ENCODE peak calls at places on chromosomes 5 and 9, in four cellular contexts. K is lower leg skin, F is AG09319, N is choroid plexus epithelial cell. S is an unnamed sample.

GRCh38 chr9:120755827-120756434 is 37.3 kb downstream of the FBXW2 start:
- DNase-seq in K (peak), F (no peak), N (peak), S (peak)

GRCh38 chr9:35842795-35843194 is 13.8 kb downstream of the TMEM8B start:
- DNase-seq in N (no peak), F (no peak), K (no peak), S (no peak)

GRCh38 chr9:120872775-120873502 is 4.0 kb downstream of the PHF19 start:
- DNase-seq in F (no peak), K (no peak), N (no peak), S (no peak)

GRCh38 chr5:154899107-154899816 is 38.7 kb downstream of the GEMIN5 start:
- DNase-seq in K (peak), N (peak), F (no peak), S (no peak)

GRCh38 chr9:113625456-113625855 is 161.9 kb downstream of the RGS3 start:
- DNase-seq in F (no peak), N (no peak), K (no peak), S (no peak)

GRCh38 chr9:134707031-134707680 is 65.6 kb downstream of the COL5A1 start:
- DNase-seq in K (no peak), F (peak), N (peak), S (peak)

GRCh38 chr9:93121316-93122241 is 12.5 kb downstream of the NINJ1 start:
- DNase-seq in F (no peak), K (no peak), N (no peak), S (no peak)

GRCh38 chr9:98654247-98654646 is 54.5 kb downstream of the GABBR2 start:
- DNase-seq in K (no peak), N (no peak), F (no peak), S (peak)

GRCh38 chr9:99488109-99489042 is 266.3 kb downstream of the SEC61B start:
- DNase-seq in N (no peak), K (no peak), F (no peak), S (no peak)

GRCh38 chr9:21777701-21778100 is 24.7 kb upstream of the MTAP start:
- DNase-seq in F (peak), K (no peak), N (peak), S (peak)

GRCh38 chr5:149667827-149668122 is 62.3 kb upstream of the PPARGC1B start:
- DNase-seq in F (no peak), K (no peak), N (no peak), S (no peak)
- TF ChIP-seq CTCF in F (no peak), K (no peak), N (no peak), S (no peak)

DNA sequence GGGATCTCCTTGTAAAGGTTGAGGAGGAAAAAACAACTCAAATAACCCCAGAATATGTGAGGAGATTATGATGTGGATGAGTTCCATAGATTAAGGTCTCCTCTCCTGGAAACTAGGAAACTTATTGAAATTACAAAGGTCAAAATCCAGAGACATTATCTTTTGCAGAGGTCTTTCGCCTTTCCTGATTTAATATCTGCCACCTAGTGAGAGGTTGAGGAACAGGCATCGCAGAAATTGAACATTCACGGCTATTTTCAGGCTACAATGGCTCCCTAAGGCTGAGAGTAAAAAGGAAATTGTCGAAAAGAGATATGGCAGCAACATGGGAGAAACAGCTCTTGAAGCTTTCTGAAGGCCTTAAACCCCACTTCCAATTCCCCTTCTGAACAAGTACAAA is 127.5 kb upstream of the PLCXD3 start:
- DNase-seq in F (no peak), K (no peak), N (peak), S (no peak)
- TF ChIP-seq CTCF in F (peak), K (no peak), N (peak), S (peak)

GRCh38 chr5:108508976-108509375 is 127.1 kb upstream of the FBXL17 start:
- DNase-seq in F (no peak), N (no peak), K (no peak), S (no peak)

GRCh38 chr5:108504974-108505373 is 123.1 kb upstream of the FBXL17 start:
- DNase-seq in F (no peak), K (no peak), N (no peak), S (no peak)

GRCh38 chr5:108503986-108504385 is 122.1 kb upstream of the FBXL17 start:
- DNase-seq in F (no peak), N (no peak), K (no peak), S (no peak)

GRCh38 chr5:108507631-108508030 is 125.7 kb upstream of the FBXL17 start:
- DNase-seq in F (no peak), K (no peak), N (no peak), S (no peak)

GRCh38 chr5:108505608-108506007 is 123.7 kb upstream of the FBXL17 start:
- DNase-seq in F (no peak), N (no peak), K (no peak), S (no peak)
- TF ChIP-seq CTCF in F (no peak), N (no peak), K (no peak), S (no peak)

DNA sequence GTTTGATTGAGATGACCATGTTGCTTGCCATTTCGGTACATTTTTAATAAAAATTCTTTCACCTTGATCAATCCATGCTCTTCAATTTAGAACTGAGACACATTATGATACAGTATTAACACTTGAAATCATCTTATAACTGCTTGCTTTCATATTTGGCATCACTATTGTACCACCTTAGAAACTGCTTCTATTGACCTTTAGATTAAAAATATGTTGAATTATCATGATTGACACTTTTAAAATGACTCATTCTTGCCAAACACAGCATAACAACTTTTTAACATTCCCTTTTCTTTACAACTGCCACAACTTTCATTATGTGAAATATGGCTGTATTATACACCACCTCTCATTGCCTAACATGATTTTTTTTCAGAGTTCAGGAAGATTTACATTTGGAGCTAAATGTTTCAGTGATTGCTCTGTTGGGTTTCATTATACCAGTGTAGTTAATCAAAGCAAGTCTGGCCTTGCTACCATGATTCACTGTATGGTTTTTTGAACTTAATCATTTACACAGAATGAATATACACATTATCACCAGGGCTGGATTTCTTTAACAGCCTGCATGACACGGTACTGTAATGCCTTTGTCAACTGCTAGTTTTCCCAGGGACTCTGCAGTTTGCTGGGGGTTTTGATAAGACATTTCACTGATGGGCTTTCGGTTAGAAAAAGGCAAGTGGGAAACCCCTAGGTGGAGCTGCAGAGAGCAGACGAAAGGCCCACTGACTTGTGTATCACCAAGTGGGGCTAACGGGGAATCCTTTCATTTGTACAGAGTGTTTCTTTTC is 93.6 kb upstream of the TLE4 start:
- DNase-seq in N (peak), F (no peak), K (no peak), S (no peak)
- TF ChIP-seq CTCF in N (peak), F (peak), K (no peak), S (peak)

DNA sequence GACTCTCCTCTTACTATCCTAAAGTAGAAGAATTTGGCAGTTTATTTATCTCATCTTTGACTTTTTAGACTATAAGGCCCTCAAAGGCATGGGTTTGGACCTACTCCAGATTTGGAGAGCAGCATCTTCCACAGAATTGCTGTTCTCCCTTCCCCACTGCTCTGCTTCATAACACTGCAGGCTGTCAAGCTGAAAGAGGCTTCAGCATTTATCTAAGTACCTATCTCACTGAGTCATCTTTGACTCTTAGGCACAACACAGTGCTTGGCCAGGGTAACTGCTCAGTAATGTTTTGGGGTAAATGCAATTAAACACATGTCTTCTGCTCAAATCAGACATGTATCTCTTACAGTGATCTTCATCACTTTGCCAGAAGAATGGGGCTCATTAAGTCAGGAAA is 60.6 kb downstream of the GRIN3A start:
- DNase-seq in F (no peak), K (no peak), N (peak), S (no peak)
- TF ChIP-seq CTCF in F (no peak), K (no peak), N (no peak), S (no peak)

GRCh38 chr5:127562252-127562651 is 44.8 kb downstream of the PRRC1 start:
- DNase-seq in F (no peak), K (no peak), N (peak), S (no peak)
- TF ChIP-seq CTCF in F (peak), K (no peak), N (peak), S (peak)

DNA sequence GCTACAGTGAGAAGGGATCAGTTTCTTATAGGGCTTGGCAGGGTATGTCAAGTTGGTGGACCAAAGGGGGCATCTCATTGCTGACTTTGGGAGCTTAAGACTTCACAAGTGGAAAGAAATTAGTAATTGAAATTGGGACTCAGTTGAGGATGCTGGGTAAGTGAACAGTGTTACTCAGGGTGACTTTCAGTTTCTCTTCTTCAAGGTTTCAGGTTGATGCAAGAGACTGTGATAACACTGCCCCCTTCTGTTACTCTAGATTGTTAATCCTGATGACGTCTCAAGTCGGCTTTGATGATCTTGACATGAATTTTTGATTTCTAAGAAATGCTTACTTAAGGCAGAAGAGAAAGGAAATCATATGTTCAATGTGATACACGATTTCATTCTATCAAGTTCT is 21.3 kb downstream of the KCTD16 start:
- DNase-seq in K (no peak), N (peak), F (peak), S (no peak)
- TF ChIP-seq CTCF in K (no peak), N (peak), F (peak), S (peak)

GRCh38 chr5:157907479-157907878 is 48.5 kb upstream of the CLINT1 start:
- DNase-seq in K (no peak), F (no peak), N (no peak), S (no peak)

GRCh38 chr5:157913575-157913974 is 54.6 kb upstream of the CLINT1 start:
- DNase-seq in F (no peak), N (no peak), K (no peak), S (no peak)

GRCh38 chr5:157911568-157911967 is 52.6 kb upstream of the CLINT1 start:
- DNase-seq in N (no peak), F (no peak), K (no peak), S (no peak)

GRCh38 chr5:157912621-157913325 is 53.8 kb upstream of the CLINT1 start:
- DNase-seq in K (peak), N (no peak), F (no peak), S (no peak)

DNA sequence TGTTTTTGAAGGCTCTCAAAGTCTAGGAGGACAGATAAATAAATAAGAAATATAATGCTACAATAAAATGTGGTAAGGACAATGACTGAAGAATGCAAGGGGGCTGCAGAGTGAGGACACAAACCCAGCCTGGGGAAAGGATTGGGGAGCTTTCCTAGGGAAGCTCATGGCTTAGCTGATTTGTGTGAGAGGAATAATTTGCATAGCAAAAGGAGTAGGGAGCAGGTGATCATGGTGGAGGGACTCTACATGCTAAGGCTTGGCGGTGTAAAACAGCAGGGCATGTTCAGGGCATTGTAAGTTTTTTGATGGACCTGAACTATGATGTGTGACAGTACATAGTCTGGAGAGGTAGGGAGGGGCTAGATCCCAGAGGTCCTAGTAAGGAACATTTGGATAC is 49.5 kb upstream of the CLINT1 start:
- DNase-seq in F (no peak), N (no peak), K (no peak), S (no peak)
- TF ChIP-seq CTCF in F (no peak), N (no peak), K (no peak), S (no peak)

GRCh38 chr9:111978616-111979015 is 82.0 kb downstream of the UGCG start:
- DNase-seq in K (no peak), N (no peak), F (no peak), S (no peak)

GRCh38 chr9:111980398-111980797 is 83.8 kb downstream of the UGCG start:
- DNase-seq in K (no peak), F (no peak), N (no peak), S (no peak)

GRCh38 chr9:111979561-111979960 is 82.9 kb downstream of the UGCG start:
- DNase-seq in F (no peak), N (no peak), K (no peak), S (no peak)

GRCh38 chr9:111974092-111974681 is 77.6 kb downstream of the UGCG start:
- DNase-seq in F (no peak), N (peak), K (no peak), S (no peak)

DNA sequence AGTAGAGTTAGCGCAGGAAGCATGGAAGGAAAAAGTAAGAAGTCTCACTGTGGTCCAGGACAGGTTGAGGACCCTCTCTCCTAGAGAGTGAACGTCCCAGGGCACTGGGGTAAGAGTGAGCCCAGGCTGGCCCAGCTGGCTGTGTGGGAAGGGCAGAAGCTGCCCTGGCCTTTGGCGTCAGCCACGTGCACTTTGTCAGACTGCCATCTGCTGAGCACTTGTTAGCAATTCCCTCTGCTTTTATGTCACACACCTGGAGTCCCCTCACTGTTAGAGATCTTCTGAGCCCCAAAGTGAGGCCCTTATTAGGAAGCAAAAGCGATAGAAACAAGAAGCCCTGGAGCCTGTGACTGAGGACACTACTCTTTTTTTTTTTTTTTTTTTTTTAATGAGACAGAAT is 79.1 kb downstream of the UGCG start:
- DNase-seq in F (no peak), N (no peak), K (no peak), S (no peak)
- TF ChIP-seq CTCF in F (no peak), N (no peak), K (no peak), S (no peak)